ENCODE peak calls at places on chromosome 21, in seven cellular contexts. Y is colonic mucosa; O is heart right ventricle; V is Peyer's patch; F is astrocyte; T is CD8-positive, alpha-beta T cell; Z is body of pancreas. B is an unnamed sample.

GRCh38 chr21:26781331-26781730 is 63.9 kb downstream of the ADAMTS1 start:
- DNase-seq in Y (no peak), O (no peak), V (no peak), F (no peak), T (no peak), Z (no peak), B (no peak)

GRCh38 chr21:36479415-36480402 is at the start of gene CLDN14:
- DNase-seq in T (no peak), Z (no peak), V (no peak), F (no peak), Y (no peak), O (no peak), B (no peak)

GRCh38 chr21:34775793-34776192 is 107.0 kb downstream of the CLIC6 start:
- DNase-seq in T (no peak), V (no peak), Y (no peak), O (no peak), F (peak), Z (no peak), B (no peak)

GRCh38 chr21:38740131-38740530 is 65.6 kb upstream of the ETS2 start:
- DNase-seq in T (no peak), Y (no peak), F (no peak), Z (no peak), V (no peak), O (no peak), B (no peak)

GRCh38 chr21:34913786-34914185 is 135.3 kb downstream of the RUNX1 start:
- DNase-seq in O (no peak), V (no peak), F (no peak), Z (no peak), Y (no peak), T (no peak), B (no peak)

GRCh38 chr21:39616373-39616772 is 3.6 kb downstream of the B3GALT5 start:
- DNase-seq in T (no peak), O (no peak), Z (no peak), F (no peak), V (no peak), Y (no peak), B (no peak)

GRCh38 chr21:31630062-31630711 is 29.3 kb upstream of the SOD1 start:
- DNase-seq in V (no peak), Y (no peak), F (peak), T (no peak), Z (peak), O (no peak), B (no peak)

GRCh38 chr21:29610960-29611359 is 312.2 kb downstream of the BACH1 start:
- DNase-seq in Y (no peak), F (no peak), V (no peak), T (no peak), Z (no peak), O (no peak), B (no peak)

GRCh38 chr21:32712641-32713040 is 15.2 kb downstream of the SYNJ1 start:
- DNase-seq in O (no peak), T (no peak), F (no peak), Z (no peak), Y (no peak), V (no peak), B (no peak)

GRCh38 chr21:17786219-17787181 is 32.7 kb downstream of the C21orf91 start:
- DNase-seq in O (no peak), Z (no peak), F (no peak), T (no peak), V (no peak), Y (no peak), B (no peak)
- TF ChIP-seq CTCF in O (no peak), Z (no peak), F (no peak), T (no peak), V (no peak), Y (no peak), B (no peak)

GRCh38 chr21:45364464-45365185 is 40.3 kb upstream of the COL18A1 start:
- DNase-seq in Y (no peak), V (no peak), T (no peak), Z (peak), O (peak), F (peak), B (no peak)

GRCh38 chr21:45361033-45361997 is 43.6 kb upstream of the COL18A1 start:
- DNase-seq in O (no peak), T (no peak), Y (no peak), F (no peak), V (no peak), Z (no peak), B (no peak)

GRCh38 chr21:45363921-45364463 is 41.0 kb upstream of the COL18A1 start:
- DNase-seq in T (no peak), V (peak), Z (peak), Y (peak), F (peak), O (peak), B (no peak)

GRCh38 chr21:45362748-45363145 is 42.2 kb upstream of the COL18A1 start:
- DNase-seq in T (no peak), Z (no peak), Y (no peak), F (no peak), V (no peak), O (no peak), B (no peak)

GRCh38 chr21:45362077-45362747 is 42.8 kb upstream of the COL18A1 start:
- DNase-seq in V (no peak), Z (no peak), T (no peak), O (no peak), Y (no peak), F (no peak), B (no peak)
- TF ChIP-seq CTCF in V (no peak), Z (no peak), T (no peak), O (no peak), Y (no peak), F (no peak), B (no peak)

DNA sequence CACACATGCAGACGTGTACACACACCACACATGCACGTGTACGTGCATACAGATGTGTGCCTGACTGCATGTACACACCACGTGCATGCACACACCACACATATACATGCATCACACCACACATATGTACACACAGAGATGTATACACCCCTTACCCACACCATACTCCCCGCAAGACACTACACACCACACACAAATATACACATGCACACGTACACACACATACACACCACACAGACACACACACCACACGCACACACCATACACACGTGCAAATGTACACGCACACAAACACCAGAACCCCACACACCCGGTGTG is 9.7 kb downstream of the ITGB2 start:
- DNase-seq in F (no peak), V (no peak), Y (no peak), T (no peak), Z (no peak), O (no peak), B (no peak)
- TF ChIP-seq CTCF in F (no peak), V (no peak), Y (no peak), T (no peak), Z (no peak), O (no peak), B (no peak)

DNA sequence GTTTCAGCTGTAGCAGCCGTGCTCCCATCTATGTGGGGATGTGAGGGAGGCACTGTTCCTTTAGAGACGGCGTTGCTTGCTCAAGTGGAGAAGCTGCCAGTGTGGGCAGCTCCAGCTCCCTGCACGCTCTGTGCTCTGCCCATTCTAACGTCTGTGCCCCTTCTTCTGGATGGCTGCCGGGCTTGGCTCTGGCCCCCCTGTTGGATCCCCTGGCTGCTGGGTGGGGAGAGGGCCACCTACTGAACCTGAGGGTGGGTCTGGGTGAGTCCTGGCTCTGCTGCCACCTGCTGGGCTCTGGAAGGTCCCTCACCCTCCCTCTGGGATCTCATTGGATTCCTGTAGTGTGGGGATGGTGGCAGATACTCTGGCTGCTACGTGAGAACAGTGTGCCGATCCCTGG is 5.0 kb downstream of the PFKL start:
- DNase-seq in O (no peak), T (peak), F (peak), Z (no peak), Y (peak), V (no peak), B (no peak)
- TF ChIP-seq CTCF in O (peak), T (peak), F (peak), Z (peak), Y (peak), V (peak), B (peak)

GRCh38 chr21:42522771-42523170 is 9.1 kb downstream of the SLC37A1 start:
- DNase-seq in O (no peak), V (no peak), Z (no peak), T (no peak), Y (no peak), F (no peak), B (no peak)

GRCh38 chr21:42522271-42522670 is 8.6 kb downstream of the SLC37A1 start:
- DNase-seq in Y (no peak), V (no peak), F (no peak), Z (no peak), T (no peak), O (no peak), B (no peak)

GRCh38 chr21:42521384-42521783 is 7.7 kb downstream of the SLC37A1 start:
- DNase-seq in T (no peak), Z (no peak), O (no peak), Y (no peak), F (no peak), V (no peak), B (no peak)

GRCh38 chr21:42521805-42522204 is 8.2 kb downstream of the SLC37A1 start:
- DNase-seq in T (no peak), V (no peak), F (no peak), Y (no peak), O (no peak), Z (no peak), B (no peak)

DNA sequence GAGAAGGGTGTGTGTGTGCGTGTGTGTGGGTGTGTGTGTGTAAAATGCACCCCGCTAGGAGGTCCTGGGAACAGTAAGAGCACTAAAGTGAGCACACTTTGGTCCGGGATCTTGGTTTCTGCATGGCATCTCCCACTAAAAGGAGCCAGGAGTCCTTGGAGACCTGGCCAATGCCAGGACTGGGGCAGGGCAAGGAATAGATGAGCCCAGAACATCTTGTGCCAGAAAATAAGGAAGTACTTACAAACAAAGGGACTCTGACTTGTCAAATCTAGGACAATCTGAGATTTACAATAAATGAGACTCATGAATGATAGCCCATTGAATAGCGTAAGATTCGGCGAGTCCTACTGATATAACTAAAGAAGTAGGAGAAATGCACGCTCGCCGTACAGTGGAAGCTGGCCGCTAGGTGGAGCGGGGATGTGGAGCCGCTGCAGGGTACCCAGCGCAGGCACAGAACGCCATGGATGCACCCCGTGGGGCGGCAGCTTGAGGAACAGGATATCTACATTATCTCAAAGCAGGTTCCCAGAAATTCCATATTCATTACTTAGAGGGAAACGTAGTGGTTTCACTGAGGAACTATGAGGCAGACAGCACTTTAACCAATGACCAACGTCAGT is 7.1 kb downstream of the SLC37A1 start:
- DNase-seq in O (no peak), Y (no peak), T (no peak), F (no peak), Z (no peak), V (no peak), B (no peak)
- TF ChIP-seq CTCF in O (peak), Y (no peak), T (no peak), F (peak), Z (no peak), V (no peak), B (peak)